ENCODE peak calls at places on chromosomes 2 and 18, in nine cellular contexts. One of them, this sample, is unnamed.
A peak's percentile ranks its signal among the peaks of the same experiment; 100 is the strongest.

GRCh38 chr18:12309683-12310198 is 1.7 kb downstream of the TUBB6 start:
- DNase-seq in astrocyte: no peak
- DNase-seq in kidney: no peak
- DNase-seq in SJSA1: no peak
- DNase-seq in OCI-LY7: no peak
- DNase-seq in heart right ventricle: no peak
- DNase-seq in osteoblast: no peak
- DNase-seq in vagina: no peak
- DNase-seq in left lung: no peak
- DNase-seq in this sample: no peak

GRCh38 chr2:11409184-11409959 is 56.6 kb downstream of the E2F6 start:
- DNase-seq in astrocyte: no peak
- DNase-seq in kidney: no peak
- DNase-seq in SJSA1: no peak
- DNase-seq in OCI-LY7: no peak
- DNase-seq in heart right ventricle: no peak
- DNase-seq in osteoblast: peak; percentile 61
- DNase-seq in vagina: no peak
- DNase-seq in left lung: no peak
- DNase-seq in this sample: no peak

GRCh38 chr18:48408727-48409590 is at the start of gene ZBTB7C:
- DNase-seq in astrocyte: no peak
- DNase-seq in kidney: peak; percentile 77
- DNase-seq in SJSA1: no peak
- DNase-seq in OCI-LY7: no peak
- DNase-seq in heart right ventricle: no peak
- DNase-seq in osteoblast: peak; percentile 91
- DNase-seq in vagina: no peak
- DNase-seq in left lung: peak; percentile 85
- DNase-seq in this sample: no peak

GRCh38 chr2:18659891-18660290 is 70.5 kb upstream of the NT5C1B start:
- DNase-seq in astrocyte: no peak
- DNase-seq in kidney: no peak
- DNase-seq in SJSA1: no peak
- DNase-seq in OCI-LY7: no peak
- DNase-seq in heart right ventricle: no peak
- DNase-seq in osteoblast: no peak
- DNase-seq in vagina: no peak
- DNase-seq in left lung: no peak
- DNase-seq in this sample: no peak

GRCh38 chr2:138078153-138078552 is 113.9 kb downstream of the HNMT start:
- DNase-seq in astrocyte: no peak
- DNase-seq in kidney: no peak
- DNase-seq in SJSA1: no peak
- DNase-seq in OCI-LY7: no peak
- DNase-seq in heart right ventricle: no peak
- DNase-seq in osteoblast: no peak
- DNase-seq in vagina: no peak
- DNase-seq in left lung: no peak
- DNase-seq in this sample: no peak

GRCh38 chr18:9094307-9095226 is 7.9 kb upstream of the NDUFV2 start:
- DNase-seq in astrocyte: peak; percentile 86
- DNase-seq in kidney: no peak
- DNase-seq in SJSA1: peak; percentile 92
- DNase-seq in OCI-LY7: no peak
- DNase-seq in heart right ventricle: no peak
- DNase-seq in osteoblast: peak; percentile 72
- DNase-seq in vagina: no peak
- DNase-seq in left lung: no peak
- DNase-seq in this sample: no peak

GRCh38 chr18:58276640-58277456 is 232.8 kb downstream of the NEDD4L start:
- DNase-seq in astrocyte: no peak
- DNase-seq in kidney: no peak
- DNase-seq in SJSA1: no peak
- DNase-seq in OCI-LY7: no peak
- DNase-seq in heart right ventricle: no peak
- DNase-seq in osteoblast: no peak
- DNase-seq in vagina: no peak
- DNase-seq in left lung: no peak
- DNase-seq in this sample: no peak

GRCh38 chr2:236872015-236872414 is 213.7 kb upstream of the COPS8 start:
- DNase-seq in astrocyte: no peak
- DNase-seq in kidney: no peak
- DNase-seq in SJSA1: no peak
- DNase-seq in OCI-LY7: no peak
- DNase-seq in heart right ventricle: no peak
- DNase-seq in osteoblast: no peak
- DNase-seq in vagina: no peak
- DNase-seq in left lung: no peak
- DNase-seq in this sample: peak; percentile 35

GRCh38 chr2:23722255-23722654 is 204.7 kb downstream of the ATAD2B start:
- DNase-seq in astrocyte: no peak
- DNase-seq in kidney: no peak
- DNase-seq in SJSA1: no peak
- DNase-seq in OCI-LY7: no peak
- DNase-seq in heart right ventricle: no peak
- DNase-seq in osteoblast: no peak
- DNase-seq in vagina: no peak
- DNase-seq in left lung: no peak
- DNase-seq in this sample: no peak

GRCh38 chr2:218396688-218397501 is 2.8 kb upstream of the CTDSP1 start:
- DNase-seq in astrocyte: peak; percentile 53
- DNase-seq in kidney: peak; percentile 95
- DNase-seq in SJSA1: peak; percentile 83
- DNase-seq in OCI-LY7: peak; percentile 82
- DNase-seq in heart right ventricle: peak; percentile 86
- DNase-seq in osteoblast: peak; percentile 92
- DNase-seq in vagina: no peak
- DNase-seq in left lung: peak; percentile 91
- DNase-seq in this sample: no peak

DNA sequence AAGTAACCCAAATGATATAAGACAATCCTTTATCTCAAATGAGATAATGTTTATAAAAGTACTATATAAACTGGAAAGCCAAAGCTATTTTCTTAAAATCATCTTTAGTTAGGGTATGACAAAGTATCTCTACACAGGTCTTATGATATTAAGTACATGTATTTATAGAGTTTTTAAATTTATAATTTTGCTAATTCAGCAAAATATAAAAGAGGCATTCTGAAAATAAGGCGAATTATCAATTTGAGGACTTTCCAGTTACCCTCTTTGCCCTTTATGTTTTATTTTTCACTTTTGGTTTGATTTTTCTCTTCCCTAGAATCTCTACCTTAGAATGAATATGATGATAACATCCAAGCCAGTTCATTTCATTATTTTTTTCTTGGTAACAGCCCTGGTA is 115.2 kb downstream of the ZNF521 start:
- DNase-seq in astrocyte: no peak
- DNase-seq in kidney: no peak
- DNase-seq in SJSA1: no peak
- DNase-seq in OCI-LY7: no peak
- DNase-seq in heart right ventricle: no peak
- DNase-seq in osteoblast: no peak
- DNase-seq in vagina: no peak
- DNase-seq in left lung: no peak
- DNase-seq in this sample: no peak
- H3K4me1 ChIP-seq in astrocyte: no peaks in the 10 kb centered on the region
- H3K4me1 ChIP-seq in kidney: no peaks in the 10 kb centered on the region
- H3K4me1 ChIP-seq in SJSA1: no peaks in the 10 kb centered on the region
- H3K4me1 ChIP-seq in OCI-LY7: no peaks in the 10 kb centered on the region
- H3K4me1 ChIP-seq in heart right ventricle: peaks cover 55% of the 10 kb centered on the region
- H3K4me1 ChIP-seq in osteoblast: peaks cover 11% of the 10 kb centered on the region
- H3K4me1 ChIP-seq in vagina: peaks cover 25% of the 10 kb centered on the region
- H3K4me1 ChIP-seq in left lung: peaks cover 21% of the 10 kb centered on the region
- H3K4me1 ChIP-seq in this sample: no peaks in the 10 kb centered on the region

DNA sequence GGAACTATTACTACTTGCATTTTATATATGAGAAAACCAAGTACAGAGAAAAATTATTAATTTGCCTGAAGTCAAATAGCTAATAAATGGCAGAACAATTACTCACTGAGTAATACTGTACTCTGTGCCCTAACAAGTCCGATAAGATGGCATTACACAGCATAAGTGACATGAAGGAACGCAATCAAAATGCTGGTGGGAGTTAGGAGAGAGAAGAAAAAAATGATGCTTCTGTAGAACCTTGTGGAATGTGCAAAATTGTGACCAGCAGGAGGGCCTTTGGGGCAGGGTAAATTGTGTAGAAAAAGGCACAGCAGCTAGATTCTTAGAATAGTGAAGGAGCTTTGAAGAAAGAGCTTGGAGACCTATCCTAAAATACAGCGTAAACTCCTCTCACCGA is 32.9 kb downstream of the EPHA4 start:
- DNase-seq in astrocyte: no peak
- DNase-seq in kidney: no peak
- DNase-seq in SJSA1: no peak
- DNase-seq in OCI-LY7: no peak
- DNase-seq in heart right ventricle: no peak
- DNase-seq in osteoblast: no peak
- DNase-seq in vagina: no peak
- DNase-seq in left lung: no peak
- DNase-seq in this sample: no peak
- H3K4me1 ChIP-seq in astrocyte: no peaks in the 10 kb centered on the region
- H3K4me1 ChIP-seq in kidney: no peaks in the 10 kb centered on the region
- H3K4me1 ChIP-seq in SJSA1: no peaks in the 10 kb centered on the region
- H3K4me1 ChIP-seq in OCI-LY7: no peaks in the 10 kb centered on the region
- H3K4me1 ChIP-seq in heart right ventricle: peaks cover 39% of the 10 kb centered on the region
- H3K4me1 ChIP-seq in osteoblast: no peaks in the 10 kb centered on the region
- H3K4me1 ChIP-seq in vagina: no peaks in the 10 kb centered on the region
- H3K4me1 ChIP-seq in left lung: no peaks in the 10 kb centered on the region
- H3K4me1 ChIP-seq in this sample: peaks cover 18% of the 10 kb centered on the region

GRCh38 chr2:152409691-152410597 is 75.0 kb downstream of the FMNL2 start:
- DNase-seq in astrocyte: no peak
- DNase-seq in kidney: no peak
- DNase-seq in SJSA1: no peak
- DNase-seq in OCI-LY7: no peak
- DNase-seq in heart right ventricle: no peak
- DNase-seq in osteoblast: no peak
- DNase-seq in vagina: no peak
- DNase-seq in left lung: no peak
- DNase-seq in this sample: no peak
- H3K4me1 ChIP-seq in astrocyte: peaks cover 24% of the 10 kb centered on the region
- H3K4me1 ChIP-seq in kidney: peaks cover 13% of the 10 kb centered on the region
- H3K4me1 ChIP-seq in SJSA1: peaks cover 37% of the 10 kb centered on the region
- H3K4me1 ChIP-seq in OCI-LY7: no peaks in the 10 kb centered on the region
- H3K4me1 ChIP-seq in heart right ventricle: peaks cover 28% of the 10 kb centered on the region
- H3K4me1 ChIP-seq in osteoblast: peaks cover 21% of the 10 kb centered on the region
- H3K4me1 ChIP-seq in vagina: peaks cover 28% of the 10 kb centered on the region
- H3K4me1 ChIP-seq in left lung: peaks cover 66% of the 10 kb centered on the region
- H3K4me1 ChIP-seq in this sample: peaks cover 76% of the 10 kb centered on the region

GRCh38 chr2:177262958-177263450 is 1.5 kb downstream of the NFE2L2 start:
- DNase-seq in astrocyte: no peak
- DNase-seq in kidney: no peak
- DNase-seq in SJSA1: no peak
- DNase-seq in OCI-LY7: no peak
- DNase-seq in heart right ventricle: no peak
- DNase-seq in osteoblast: no peak
- DNase-seq in vagina: no peak
- DNase-seq in left lung: no peak
- DNase-seq in this sample: no peak
- H3K4me1 ChIP-seq in astrocyte: peaks cover 22% of the 10 kb centered on the region
- H3K4me1 ChIP-seq in kidney: peaks cover 8% of the 10 kb centered on the region
- H3K4me1 ChIP-seq in SJSA1: peaks cover 48% of the 10 kb centered on the region
- H3K4me1 ChIP-seq in OCI-LY7: peaks cover 38% of the 10 kb centered on the region
- H3K4me1 ChIP-seq in heart right ventricle: peaks cover 54% of the 10 kb centered on the region
- H3K4me1 ChIP-seq in osteoblast: peaks cover 36% of the 10 kb centered on the region
- H3K4me1 ChIP-seq in vagina: peaks cover 62% of the 10 kb centered on the region
- H3K4me1 ChIP-seq in left lung: peaks cover 61% of the 10 kb centered on the region
- H3K4me1 ChIP-seq in this sample: peaks cover 39% of the 10 kb centered on the region

GRCh38 chr2:72990695-72991438 is 73.5 kb downstream of the EMX1 start:
- DNase-seq in astrocyte: no peak
- DNase-seq in kidney: peak; percentile 19
- DNase-seq in SJSA1: peak; percentile 30
- DNase-seq in OCI-LY7: no peak
- DNase-seq in heart right ventricle: no peak
- DNase-seq in osteoblast: no peak
- DNase-seq in vagina: no peak
- DNase-seq in left lung: no peak
- DNase-seq in this sample: no peak
- H3K4me1 ChIP-seq in astrocyte: peaks cover 2% of the 10 kb centered on the region
- H3K4me1 ChIP-seq in kidney: peaks cover 13% of the 10 kb centered on the region
- H3K4me1 ChIP-seq in SJSA1: no peaks in the 10 kb centered on the region
- H3K4me1 ChIP-seq in OCI-LY7: no peaks in the 10 kb centered on the region
- H3K4me1 ChIP-seq in heart right ventricle: peaks cover 20% of the 10 kb centered on the region
- H3K4me1 ChIP-seq in osteoblast: peaks cover 15% of the 10 kb centered on the region
- H3K4me1 ChIP-seq in vagina: no peaks in the 10 kb centered on the region
- H3K4me1 ChIP-seq in left lung: no peaks in the 10 kb centered on the region
- H3K4me1 ChIP-seq in this sample: peaks cover 3% of the 10 kb centered on the region